ENCODE peak calls at places on chromosomes 11 and 22, in nine cellular contexts. V is K562, R is HCT116, E is transverse colon, S is SK-N-MC, A is GM23338, F is sigmoid colon, P is breast epithelium, C is Panc1. L is an unnamed sample.

GRCh38 chr11:12585861-12586260 is 88.4 kb upstream of the TEAD1 start:
- DNase-seq in V (no peak), R (no peak), E (no peak), S (no peak), A (no peak), F (no peak), P (no peak), C (no peak), L (no peak)

GRCh38 chr11:120525285-120526085 is 13.9 kb downstream of the GRIK4 start:
- DNase-seq in V (no peak), R (no peak), E (peak), S (no peak), A (no peak), F (peak), P (no peak), C (no peak), L (no peak)

GRCh38 chr22:37259540-37260029 is 15.5 kb upstream of the RAC2 start:
- DNase-seq in V (peak), R (peak), E (no peak), S (no peak), A (peak), F (no peak), P (no peak), C (no peak), L (no peak)

GRCh38 chr11:14254533-14255530 is 104.2 kb downstream of the RRAS2 start:
- DNase-seq in V (no peak), R (no peak), E (no peak), S (no peak), A (no peak), F (no peak), P (no peak), C (no peak), L (no peak)

GRCh38 chr11:68538025-68538424 is 77.5 kb downstream of the PPP6R3 start:
- DNase-seq in V (no peak), R (no peak), E (no peak), S (no peak), A (no peak), F (no peak), P (no peak), C (no peak), L (no peak)

GRCh38 chr11:46160100-46160499 is 38.8 kb upstream of the PHF21A start:
- DNase-seq in V (no peak), R (no peak), E (no peak), S (no peak), A (peak), F (no peak), P (no peak), C (no peak), L (no peak)

GRCh38 chr11:72972541-72973128 is 158.4 kb downstream of the ATG16L2 start:
- DNase-seq in V (no peak), R (no peak), E (peak), S (no peak), A (no peak), F (no peak), P (no peak), C (no peak), L (no peak)

GRCh38 chr11:71474141-71474770 is 21.3 kb downstream of the NADSYN1 start:
- DNase-seq in V (no peak), R (no peak), E (no peak), S (no peak), A (no peak), F (peak), P (no peak), C (no peak), L (no peak)

GRCh38 chr11:12377824-12378593 is 638 bp downstream of the PARVA start:
- DNase-seq in V (peak), R (peak), E (peak), S (peak), A (peak), F (peak), P (peak), C (peak), L (peak)

GRCh38 chr11:2096919-2097301 is 42.3 kb downstream of the IGF2 start:
- DNase-seq in V (no peak), R (no peak), E (no peak), S (no peak), A (peak), F (peak), P (no peak), C (no peak), L (peak)

GRCh38 chr11:128428876-128429416 is 158.4 kb downstream of the ETS1 start:
- DNase-seq in V (no peak), R (no peak), E (no peak), S (no peak), A (no peak), F (no peak), P (no peak), C (no peak), L (no peak)

GRCh38 chr22:46244771-46245170 is 5.3 kb downstream of the CDPF1 start:
- DNase-seq in V (no peak), R (no peak), E (no peak), S (no peak), A (no peak), F (no peak), P (no peak), C (no peak), L (peak)

GRCh38 chr11:82999232-82999631 is 72.5 kb downstream of the RAB30 start:
- DNase-seq in V (no peak), R (no peak), E (no peak), S (no peak), A (no peak), F (no peak), P (no peak), C (no peak), L (no peak)

GRCh38 chr11:35151896-35152295 is 12.9 kb downstream of the CD44 start:
- DNase-seq in V (no peak), R (no peak), E (no peak), S (no peak), A (peak), F (no peak), P (no peak), C (no peak), L (no peak)

GRCh38 chr22:28674121-28674563 is 5.5 kb downstream of the TTC28 start:
- DNase-seq in V (no peak), R (no peak), E (no peak), S (no peak), A (no peak), F (no peak), P (no peak), C (no peak), L (no peak)

GRCh38 chr11:15565846-15566245 is 451.1 kb downstream of the INSC start:
- DNase-seq in V (no peak), R (no peak), E (no peak), S (no peak), A (no peak), F (no peak), P (no peak), C (no peak), L (no peak)

GRCh38 chr11:108886608-108887007 is 221.7 kb downstream of the DDX10 start:
- DNase-seq in V (no peak), R (no peak), E (no peak), S (no peak), A (no peak), F (no peak), P (no peak), C (no peak), L (no peak)

GRCh38 chr22:23537421-23537820 is 42.7 kb downstream of the IGLL1 start:
- DNase-seq in V (no peak), R (no peak), E (no peak), S (no peak), A (no peak), F (peak), P (no peak), C (no peak), L (no peak)

GRCh38 chr11:69301033-69301490 is 7.1 kb downstream of the MYEOV start:
- DNase-seq in V (no peak), R (no peak), E (no peak), S (no peak), A (no peak), F (no peak), P (no peak), C (no peak), L (no peak)

GRCh38 chr11:45468265-45468856 is 182.2 kb upstream of the SYT13 start:
- DNase-seq in V (peak), R (no peak), E (no peak), S (no peak), A (peak), F (no peak), P (no peak), C (no peak), L (no peak)

GRCh38 chr11:35256296-35256695 is 117.3 kb downstream of the CD44 start:
- DNase-seq in V (no peak), R (no peak), E (no peak), S (no peak), A (no peak), F (no peak), P (no peak), C (no peak), L (no peak)

GRCh38 chr22:28075260-28075981 is 156.4 kb upstream of the PITPNB start:
- DNase-seq in V (no peak), R (no peak), E (peak), S (no peak), A (no peak), F (peak), P (no peak), C (no peak), L (peak)

GRCh38 chr22:45473626-45474237 is 29.0 kb upstream of the FBLN1 start:
- DNase-seq in V (no peak), R (no peak), E (no peak), S (no peak), A (no peak), F (no peak), P (no peak), C (no peak), L (no peak)

GRCh38 chr11:11348303-11348702 is 4.7 kb downstream of the CSNK2A3 start:
- DNase-seq in V (no peak), R (no peak), E (no peak), S (no peak), A (no peak), F (no peak), P (no peak), C (no peak), L (no peak)

GRCh38 chr11:11347583-11347982 is 5.5 kb downstream of the CSNK2A3 start:
- DNase-seq in V (no peak), R (no peak), E (no peak), S (no peak), A (no peak), F (peak), P (no peak), C (no peak), L (no peak)

GRCh38 chr11:11345099-11345498 is 8.0 kb downstream of the CSNK2A3 start:
- DNase-seq in V (no peak), R (no peak), E (no peak), S (no peak), A (no peak), F (no peak), P (no peak), C (no peak), L (peak)

GRCh38 chr11:11344045-11344444 is 9.0 kb downstream of the CSNK2A3 start:
- DNase-seq in V (no peak), R (no peak), E (no peak), S (no peak), A (no peak), F (no peak), P (no peak), C (no peak), L (no peak)

GRCh38 chr11:11346249-11346648 is 6.8 kb downstream of the CSNK2A3 start:
- DNase-seq in V (no peak), R (no peak), E (no peak), S (no peak), A (no peak), F (no peak), P (no peak), C (no peak), L (no peak)
- TF ChIP-seq POLR2AphosphoS5 in V (no peak), R (no peak), E (no peak), S (no peak), A (no peak), F (no peak), P (no peak), C (no peak), L (no peak)

GRCh38 chr11:42840176-42840829 is 471.5 kb upstream of the API5 start:
- DNase-seq in V (no peak), R (no peak), E (no peak), S (no peak), A (no peak), F (no peak), P (no peak), C (no peak), L (no peak)
- H3K4me3 ChIP-seq in V (no peak), R (no peak), E (no peak), S (no peak), A (no peak), F (no peak), P (no peak), C (no peak), L (no peak)

GRCh38 chr11:61754534-61755482 is 2.4 kb downstream of the MYRF start:
- DNase-seq in V (peak), R (no peak), E (no peak), S (no peak), A (no peak), F (no peak), P (no peak), C (no peak), L (peak)
- H3K27ac ChIP-seq in V (peak), R (peak), E (no peak), S (no peak), A (no peak), F (no peak), P (no peak), C (no peak), L (peak)

GRCh38 chr11:74612877-74613276 is 20.5 kb downstream of the POLD3 start:
- DNase-seq in V (no peak), R (no peak), E (no peak), S (no peak), A (no peak), F (no peak), P (no peak), C (no peak), L (no peak)

GRCh38 chr11:74615988-74616387 is 23.6 kb downstream of the POLD3 start:
- DNase-seq in V (no peak), R (no peak), E (no peak), S (no peak), A (no peak), F (no peak), P (no peak), C (no peak), L (no peak)

GRCh38 chr11:74615311-74615710 is 22.9 kb downstream of the POLD3 start:
- DNase-seq in V (no peak), R (no peak), E (no peak), S (no peak), A (no peak), F (no peak), P (no peak), C (no peak), L (no peak)

DNA sequence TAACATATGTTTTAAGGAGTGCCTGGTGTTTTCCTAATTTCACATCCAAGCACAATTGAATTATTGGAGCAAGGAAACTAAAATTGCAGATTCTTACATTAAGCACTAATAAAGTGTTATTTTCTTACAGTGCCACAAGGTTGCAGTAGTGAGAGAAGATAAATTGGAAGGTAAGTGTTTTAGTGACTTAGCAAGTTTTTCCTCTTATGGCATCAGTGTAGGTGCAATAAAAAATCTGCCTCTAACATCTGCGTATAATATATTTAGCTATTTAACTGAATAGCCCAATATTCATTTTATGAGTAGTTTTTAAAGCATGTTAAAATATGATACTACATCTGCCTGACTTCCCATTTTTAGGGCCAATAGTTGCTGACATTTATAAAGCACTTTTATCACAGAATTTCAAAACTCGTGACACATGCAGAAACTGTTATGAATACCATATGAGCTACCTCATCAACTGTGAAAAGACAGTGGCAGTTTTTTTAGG is 19.0 kb downstream of the POLD3 start:
- DNase-seq in V (no peak), R (peak), E (no peak), S (peak), A (peak), F (no peak), P (no peak), C (peak), L (no peak)
- TF ChIP-seq POLR2AphosphoS5 in V (no peak), R (no peak), E (peak), S (no peak), A (no peak), F (peak), P (no peak), C (no peak), L (no peak)